ENCODE peak calls at places on chromosomes 1 and 21, in four cellular contexts. K is bronchial epithelial cell, U is endodermal cell, H is amniotic stem cell. L is an unnamed sample.

GRCh38 chr1:181643631-181644030 is 160.3 kb downstream of the CACNA1E start:
- DNase-seq in K (no peak), U (no peak), H (no peak), L (no peak)

GRCh38 chr1:220575718-220576497 is 48.0 kb downstream of the MARK1 start:
- DNase-seq in K (peak; percentile 93), U (no peak), H (no peak), L (no peak)

GRCh38 chr1:210394281-210394798 is 65.6 kb downstream of the HHAT start:
- DNase-seq in K (no peak), U (no peak), H (no peak), L (peak; percentile 2)

GRCh38 chr1:5141750-5142149 is 487.3 kb downstream of the AJAP1 start:
- DNase-seq in K (no peak), U (no peak), H (no peak), L (no peak)

GRCh38 chr1:151346082-151346768 is 827 bp downstream of the RFX5 start:
- DNase-seq in K (no peak), U (no peak), H (no peak), L (no peak)

GRCh38 chr1:156821801-156822200 is 5.2 kb upstream of the SH2D2A start:
- DNase-seq in K (peak; percentile 69), U (no peak), H (no peak), L (no peak)

GRCh38 chr1:212040629-212041028 is 5.1 kb downstream of the DTL start:
- DNase-seq in K (peak; percentile 49), U (no peak), H (no peak), L (no peak)

GRCh38 chr1:246214708-246215504 is 292.2 kb downstream of the SMYD3 start:
- DNase-seq in K (peak; percentile 22), U (no peak), H (peak; percentile 87), L (peak; percentile 73)

GRCh38 chr21:36491191-36491916 is 11.4 kb upstream of the CLDN14 start:
- DNase-seq in K (no peak), U (no peak), H (no peak), L (no peak)

GRCh38 chr1:198254521-198254920 is 97.7 kb downstream of the NEK7 start:
- DNase-seq in K (no peak), U (no peak), H (no peak), L (no peak)

GRCh38 chr1:97505816-97506215 is 415.0 kb downstream of the DPYD start:
- DNase-seq in K (no peak), U (no peak), H (no peak), L (no peak)

GRCh38 chr21:34526618-34527290 is 14.7 kb upstream of the KCNE1 start:
- DNase-seq in K (peak; percentile 99), U (peak; percentile 82), H (peak; percentile 98), L (peak; percentile 99)

GRCh38 chr1:243582321-243582720 is 267.7 kb downstream of the AKT3 start:
- DNase-seq in K (no peak), U (no peak), H (no peak), L (no peak)

GRCh38 chr1:200931776-200932175 is 37.1 kb downstream of the INAVA start:
- DNase-seq in K (no peak), U (peak; percentile 22), H (no peak), L (no peak)

GRCh38 chr1:201495447-201496295 is 11.3 kb downstream of the CSRP1 start:
- DNase-seq in K (peak; percentile 77), U (no peak), H (no peak), L (no peak)

GRCh38 chr1:241401156-241401555 is 44.2 kb upstream of the RGS7 start:
- DNase-seq in K (no peak), U (no peak), H (no peak), L (no peak)

GRCh38 chr1:212612251-212612961 is 3.8 kb downstream of the ATF3 start:
- DNase-seq in K (peak; percentile 42), U (no peak), H (no peak), L (peak; percentile 51)

GRCh38 chr1:47416319-47417128 is 439 bp downstream of the FOXE3 start:
- DNase-seq in K (no peak), U (peak; percentile 74), H (no peak), L (no peak)

GRCh38 chr1:234957330-234958065 is 171.1 kb downstream of the TOMM20 start:
- DNase-seq in K (peak; percentile 55), U (peak; percentile 79), H (no peak), L (peak; percentile 80)

GRCh38 chr1:220810179-220810653 is 23.5 kb downstream of the MTARC1 start:
- DNase-seq in K (peak; percentile 60), U (peak; percentile 90), H (peak; percentile 9), L (no peak)

GRCh38 chr21:42539931-42540343 is 26.3 kb downstream of the SLC37A1 start:
- DNase-seq in K (no peak), U (peak; percentile 77), H (no peak), L (no peak)

GRCh38 chr1:180254854-180255253 is 24.8 kb downstream of the LHX4 start:
- DNase-seq in K (no peak), U (no peak), H (no peak), L (no peak)

GRCh38 chr21:22536511-22536910 is 1538.3 kb downstream of the NCAM2 start:
- DNase-seq in K (peak; percentile 57), U (no peak), H (no peak), L (peak; percentile 82)

GRCh38 chr1:226737819-226738420 is 1.2 kb downstream of the ITPKB start:
- DNase-seq in K (peak; percentile 30), U (peak; percentile 84), H (peak; percentile 13), L (no peak)

L was measured in retinal pigment epithelial cell.